ENCODE peak calls at places on chromosomes 16 and 17, in nine cellular contexts. One of them, this sample, is unnamed.

GRCh38 chr16:53511403-53512280 is 8.6 kb upstream of the AKTIP start:
- DNase-seq in RWPE1: no peak
- DNase-seq in mammary epithelial cell: no peak
- DNase-seq in globus pallidus: no peak
- DNase-seq in GM04503: no peak
- DNase-seq in heart right ventricle: no peak
- DNase-seq in lung: peak
- DNase-seq in T-cell: no peak
- DNase-seq in GM23248: no peak
- DNase-seq in this sample: no peak

GRCh38 chr16:17206712-17207111 is 264.0 kb downstream of the XYLT1 start:
- DNase-seq in RWPE1: no peak
- DNase-seq in mammary epithelial cell: no peak
- DNase-seq in globus pallidus: no peak
- DNase-seq in GM04503: no peak
- DNase-seq in heart right ventricle: no peak
- DNase-seq in lung: no peak
- DNase-seq in T-cell: no peak
- DNase-seq in GM23248: peak
- DNase-seq in this sample: no peak

GRCh38 chr16:66608241-66609138 is 4.0 kb downstream of the CMTM3 start:
- DNase-seq in RWPE1: peak
- DNase-seq in mammary epithelial cell: peak
- DNase-seq in globus pallidus: peak
- DNase-seq in GM04503: peak
- DNase-seq in heart right ventricle: peak
- DNase-seq in lung: peak
- DNase-seq in T-cell: peak
- DNase-seq in GM23248: peak
- DNase-seq in this sample: peak

GRCh38 chr17:31586946-31587345 is 195.5 kb downstream of the RAB11FIP4 start:
- DNase-seq in RWPE1: no peak
- DNase-seq in mammary epithelial cell: no peak
- DNase-seq in globus pallidus: no peak
- DNase-seq in GM04503: peak
- DNase-seq in heart right ventricle: no peak
- DNase-seq in lung: no peak
- DNase-seq in T-cell: no peak
- DNase-seq in GM23248: peak
- DNase-seq in this sample: no peak

GRCh38 chr16:85037050-85037410 is 9.4 kb downstream of the KIAA0513 start:
- DNase-seq in RWPE1: peak
- DNase-seq in mammary epithelial cell: peak
- DNase-seq in globus pallidus: no peak
- DNase-seq in GM04503: no peak
- DNase-seq in heart right ventricle: no peak
- DNase-seq in lung: no peak
- DNase-seq in T-cell: no peak
- DNase-seq in GM23248: peak
- DNase-seq in this sample: no peak

GRCh38 chr17:29176500-29177351 is 3.5 kb downstream of the MYO18A start:
- DNase-seq in RWPE1: peak
- DNase-seq in mammary epithelial cell: peak
- DNase-seq in globus pallidus: no peak
- DNase-seq in GM04503: no peak
- DNase-seq in heart right ventricle: no peak
- DNase-seq in lung: peak
- DNase-seq in T-cell: peak
- DNase-seq in GM23248: peak
- DNase-seq in this sample: peak

GRCh38 chr17:38883592-38884526 is 14.0 kb downstream of the LASP1 start:
- DNase-seq in RWPE1: no peak
- DNase-seq in mammary epithelial cell: peak
- DNase-seq in globus pallidus: no peak
- DNase-seq in GM04503: no peak
- DNase-seq in heart right ventricle: peak
- DNase-seq in lung: no peak
- DNase-seq in T-cell: no peak
- DNase-seq in GM23248: peak
- DNase-seq in this sample: no peak

GRCh38 chr17:10652984-10653680 is 4.0 kb downstream of the MYH3 start:
- DNase-seq in RWPE1: no peak
- DNase-seq in mammary epithelial cell: no peak
- DNase-seq in globus pallidus: peak
- DNase-seq in GM04503: no peak
- DNase-seq in heart right ventricle: no peak
- DNase-seq in lung: no peak
- DNase-seq in T-cell: no peak
- DNase-seq in GM23248: no peak
- DNase-seq in this sample: no peak

GRCh38 chr16:2675714-2676113 is 6.6 kb upstream of the KCTD5 start:
- DNase-seq in RWPE1: no peak
- DNase-seq in mammary epithelial cell: no peak
- DNase-seq in globus pallidus: no peak
- DNase-seq in GM04503: no peak
- DNase-seq in heart right ventricle: no peak
- DNase-seq in lung: no peak
- DNase-seq in T-cell: no peak
- DNase-seq in GM23248: no peak
- DNase-seq in this sample: no peak